ENCODE peak calls at places on chromosomes 13 and 19, in eight cellular contexts. H is AG04450, O is A673, K is brain microvascular endothelial cell, P is AG04449, M is fibroblast of pulmonary artery, D is AG10803, Z is thoracic aorta. W is an unnamed sample.

GRCh38 chr13:46803586-46803985 is 6.6 kb upstream of the ESD start:
- DNase-seq in H (no peak), O (no peak), K (peak), P (no peak), M (no peak), D (no peak), Z (no peak), W (no peak)

GRCh38 chr19:40411958-40412499 is 1.1 kb downstream of the PRX start:
- DNase-seq in H (no peak), O (no peak), K (no peak), P (no peak), M (no peak), D (no peak), Z (no peak), W (no peak)

GRCh38 chr19:13097331-13098258 is 5.1 kb downstream of the LYL1 start:
- DNase-seq in H (no peak), O (no peak), K (no peak), P (no peak), M (no peak), D (no peak), Z (no peak), W (no peak)

GRCh38 chr13:77925616-77926015 is 7.0 kb upstream of the EDNRB start:
- DNase-seq in H (no peak), O (no peak), K (no peak), P (no peak), M (no peak), D (no peak), Z (no peak), W (no peak)

GRCh38 chr13:33634526-33635111 is 183.3 kb upstream of the RFC3 start:
- DNase-seq in H (no peak), O (no peak), K (peak), P (no peak), M (peak), D (no peak), Z (no peak), W (peak)

GRCh38 chr13:97435794-97436193 is 1.8 kb downstream of the RAP2A start:
- DNase-seq in H (no peak), O (no peak), K (no peak), P (no peak), M (peak), D (no peak), Z (no peak), W (peak)

GRCh38 chr19:29321116-29321515 is 108.2 kb upstream of the UQCRFS1 start:
- DNase-seq in H (no peak), O (no peak), K (no peak), P (no peak), M (no peak), D (no peak), Z (no peak), W (no peak)

GRCh38 chr19:14375582-14376291 is 5.5 kb upstream of the ADGRE5 start:
- DNase-seq in H (no peak), O (no peak), K (no peak), P (no peak), M (peak), D (peak), Z (no peak), W (peak)

GRCh38 chr19:3985643-3986259 is 488 bp upstream of the EEF2 start:
- DNase-seq in H (no peak), O (no peak), K (no peak), P (no peak), M (no peak), D (no peak), Z (no peak), W (no peak)

GRCh38 chr13:39468306-39468705 is 134.7 kb downstream of the LHFPL6 start:
- DNase-seq in H (no peak), O (no peak), K (no peak), P (no peak), M (no peak), D (no peak), Z (no peak), W (peak)
- H3K4me3 ChIP-seq in H (no peak), O (no peak), K (no peak), P (no peak), M (no peak), D (no peak), Z (no peak), W (no peak)

DNA sequence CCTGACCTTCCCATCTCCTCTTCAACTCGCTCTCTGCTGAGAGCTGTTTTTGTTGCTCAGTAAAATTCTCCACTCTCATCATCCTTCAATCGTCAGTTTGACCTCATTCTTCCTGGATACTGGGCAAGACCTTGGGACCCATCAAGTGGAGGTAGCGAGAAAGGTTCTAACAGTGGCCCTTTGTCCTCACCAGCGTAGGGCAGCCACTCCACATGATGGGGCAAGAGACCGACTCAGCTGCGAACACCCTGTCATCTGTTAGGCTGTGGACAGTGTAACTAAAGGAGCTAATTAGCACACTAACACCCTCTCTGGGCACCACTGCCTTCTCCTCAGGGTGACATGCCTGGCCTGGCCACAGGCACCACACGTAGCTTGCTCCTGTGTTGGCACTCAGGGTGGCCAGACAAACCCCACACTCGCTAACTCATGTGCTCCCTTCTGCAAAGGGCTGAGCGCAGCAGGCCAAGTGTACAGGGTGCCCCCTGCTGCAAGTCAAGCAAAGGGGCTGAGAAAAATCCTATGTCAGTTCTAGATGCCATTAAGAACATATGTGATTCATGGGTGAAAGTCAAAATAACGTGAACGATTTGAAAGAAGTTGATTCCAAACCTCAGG is 1216.0 kb downstream of the SLITRK5 start:
- DNase-seq in H (no peak), O (no peak), K (no peak), P (no peak), M (no peak), D (no peak), Z (no peak), W (no peak)
- TF ChIP-seq CTCF in H (no peak), O (peak), K (no peak), P (no peak), M (no peak), D (no peak), Z (no peak), W (no peak)

GRCh38 chr13:113095146-113096051 is 10.2 kb upstream of the F7 start:
- DNase-seq in H (no peak), O (no peak), K (no peak), P (no peak), M (no peak), D (no peak), Z (no peak), W (no peak)

GRCh38 chr13:113096745-113097305 is 8.8 kb upstream of the F7 start:
- DNase-seq in H (no peak), O (no peak), K (no peak), P (no peak), M (no peak), D (no peak), Z (no peak), W (no peak)

GRCh38 chr13:113097651-113098050 is 7.9 kb upstream of the F7 start:
- DNase-seq in H (no peak), O (no peak), K (no peak), P (no peak), M (no peak), D (no peak), Z (no peak), W (no peak)

GRCh38 chr13:113094410-113094800 is 11.2 kb upstream of the F7 start:
- DNase-seq in H (no peak), O (no peak), K (no peak), P (no peak), M (no peak), D (no peak), Z (no peak), W (no peak)

GRCh38 chr13:113096052-113096744 is 9.4 kb upstream of the F7 start:
- DNase-seq in H (no peak), O (no peak), K (no peak), P (no peak), M (no peak), D (no peak), Z (no peak), W (no peak)
- H3K4me3 ChIP-seq in H (no peak), O (no peak), K (no peak), P (no peak), M (no peak), D (no peak), Z (no peak), W (no peak)

GRCh38 chr13:29802621-29803020 is 47.8 kb downstream of the UBL3 start:
- DNase-seq in H (no peak), O (no peak), K (no peak), P (no peak), M (peak), D (peak), Z (no peak), W (peak)

GRCh38 chr13:29801102-29801501 is 49.3 kb downstream of the UBL3 start:
- DNase-seq in H (no peak), O (no peak), K (no peak), P (no peak), M (no peak), D (no peak), Z (no peak), W (no peak)

GRCh38 chr13:29801737-29802305 is 48.6 kb downstream of the UBL3 start:
- DNase-seq in H (no peak), O (no peak), K (no peak), P (no peak), M (peak), D (peak), Z (no peak), W (no peak)

GRCh38 chr13:29799041-29799440 is 51.4 kb downstream of the UBL3 start:
- DNase-seq in H (no peak), O (no peak), K (no peak), P (no peak), M (no peak), D (no peak), Z (no peak), W (no peak)

GRCh38 chr13:29800687-29801086 is 49.7 kb downstream of the UBL3 start:
- DNase-seq in H (no peak), O (no peak), K (no peak), P (no peak), M (no peak), D (no peak), Z (no peak), W (no peak)
- TF ChIP-seq CTCF in H (no peak), O (no peak), K (no peak), P (no peak), M (no peak), D (no peak), Z (no peak), W (no peak)

DNA sequence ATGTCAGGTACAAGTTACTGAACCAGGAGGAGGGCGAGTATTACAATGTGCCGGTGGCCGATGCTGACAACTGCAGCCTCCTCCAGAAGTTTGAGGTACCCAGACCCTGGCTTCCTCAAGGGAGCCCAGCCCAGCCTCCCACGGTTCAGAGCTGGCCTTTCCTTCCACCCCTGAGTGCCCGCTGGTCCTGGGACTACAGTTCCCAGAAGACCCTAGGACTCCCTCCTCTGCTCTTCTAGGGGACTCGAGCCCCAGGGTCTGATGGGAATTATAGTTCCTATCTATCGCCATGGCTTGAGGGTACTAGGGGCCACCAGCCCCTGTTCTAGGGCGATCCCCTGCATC is 11.0 kb downstream of the PRKCG start:
- DNase-seq in H (no peak), O (peak), K (no peak), P (no peak), M (no peak), D (no peak), Z (no peak), W (no peak)
- H3K4me3 ChIP-seq in H (no peak), O (no peak), K (no peak), P (no peak), M (no peak), D (no peak), Z (no peak), W (no peak)

GRCh38 chr13:48831248-48831647 is 144.5 kb upstream of the FNDC3A start:
- DNase-seq in H (no peak), O (no peak), K (no peak), P (no peak), M (no peak), D (no peak), Z (no peak), W (no peak)
- TF ChIP-seq CTCF in H (no peak), O (no peak), K (no peak), P (no peak), M (no peak), D (no peak), Z (no peak), W (no peak)

GRCh38 chr13:28819046-28819747 is 942 bp upstream of the MTUS2 start:
- DNase-seq in H (no peak), O (peak), K (no peak), P (no peak), M (peak), D (peak), Z (no peak), W (peak)
- H3K4me3 ChIP-seq in H (peak), O (peak), K (peak), P (peak), M (peak), D (peak), Z (peak), W (peak)

DNA sequence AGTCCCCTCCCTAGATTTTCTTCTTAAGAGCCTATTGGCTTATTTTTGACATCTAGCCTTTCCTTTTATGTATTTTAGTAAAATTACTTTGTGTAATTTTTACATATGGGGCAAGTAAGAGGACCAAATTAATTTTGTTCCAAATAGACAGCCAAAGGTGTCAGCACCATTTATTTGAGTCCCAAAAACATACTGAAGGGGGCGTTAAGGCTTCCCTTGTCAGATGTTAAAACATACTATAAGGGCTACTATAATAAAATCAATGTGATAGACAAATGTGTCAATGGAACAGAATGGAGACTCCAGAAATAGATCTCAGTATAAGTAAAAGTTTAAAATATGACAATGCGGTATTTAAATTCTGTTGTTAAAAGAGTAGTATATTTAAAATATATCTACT is 133.6 kb downstream of the MTUS2 start:
- DNase-seq in H (no peak), O (peak), K (no peak), P (no peak), M (no peak), D (no peak), Z (no peak), W (no peak)
- TF ChIP-seq CTCF in H (no peak), O (peak), K (no peak), P (no peak), M (no peak), D (no peak), Z (no peak), W (no peak)

DNA sequence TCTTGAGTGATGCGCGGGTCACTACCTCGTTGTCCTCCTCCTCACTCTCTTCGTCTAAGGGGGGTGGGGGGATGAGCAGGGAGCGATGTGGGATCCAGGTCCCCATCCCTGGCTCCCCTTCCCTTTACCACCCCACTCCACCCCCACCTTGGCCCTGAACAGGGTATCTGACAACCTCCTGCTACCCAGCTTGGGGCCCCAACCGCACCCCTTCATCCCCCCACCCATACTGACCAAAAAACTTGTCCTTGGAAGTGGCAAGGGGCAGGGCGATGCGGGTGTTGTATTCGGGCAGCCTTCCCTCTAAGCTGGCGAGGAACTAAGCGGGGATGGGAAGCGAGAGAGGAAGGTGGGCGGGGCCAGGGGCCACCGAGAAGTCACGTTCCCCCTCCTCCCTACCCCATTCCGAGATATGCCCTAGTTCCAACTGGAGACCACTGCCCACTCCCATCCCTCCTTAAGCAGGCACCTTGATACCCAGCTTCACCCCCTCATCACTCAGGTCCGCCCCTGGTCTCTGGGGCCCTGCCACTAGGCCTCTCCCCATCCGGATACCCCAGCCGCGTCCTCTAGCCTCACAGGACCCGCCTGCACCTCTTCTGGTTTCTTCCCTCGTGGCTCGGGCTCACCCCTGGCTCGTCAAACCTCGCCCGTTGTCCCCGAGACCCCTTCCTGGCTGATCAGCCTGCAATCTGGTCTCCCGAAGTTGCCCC is 1.9 kb upstream of the RGL3 start:
- DNase-seq in H (no peak), O (no peak), K (no peak), P (no peak), M (no peak), D (no peak), Z (no peak), W (no peak)
- H3K4me3 ChIP-seq in H (peak), O (no peak), K (peak), P (peak), M (peak), D (peak), Z (peak), W (no peak)

W was measured in fibroblast of the aortic adventitia.